ENCODE peak calls at places on chromosomes 12 and 14, in seven cellular contexts. One of them, this sample, is unnamed.

GRCh38 chr14:22536853-22537338 is 52.1 kb downstream of the DAD1 start:
- DNase-seq in right lobe of liver: peak; percentile 27
- DNase-seq in lower lobe of right lung: no peak
- DNase-seq in mesenchymal stem cell: peak; percentile 97
- DNase-seq in CD8-positive, alpha-beta T cell: no peak
- DNase-seq in testis: no peak
- DNase-seq in upper lobe of right lung: no peak
- DNase-seq in this sample: no peak

GRCh38 chr12:67045650-67046049 is 223.5 kb upstream of the CAND1 start:
- DNase-seq in right lobe of liver: no peak
- DNase-seq in lower lobe of right lung: no peak
- DNase-seq in mesenchymal stem cell: no peak
- DNase-seq in CD8-positive, alpha-beta T cell: no peak
- DNase-seq in testis: no peak
- DNase-seq in upper lobe of right lung: no peak
- DNase-seq in this sample: no peak

GRCh38 chr12:40969796-40970195 is 218.3 kb upstream of the PDZRN4 start:
- DNase-seq in right lobe of liver: no peak
- DNase-seq in lower lobe of right lung: no peak
- DNase-seq in mesenchymal stem cell: no peak
- DNase-seq in CD8-positive, alpha-beta T cell: no peak
- DNase-seq in testis: no peak
- DNase-seq in upper lobe of right lung: no peak
- DNase-seq in this sample: no peak

GRCh38 chr12:117498880-117499279 is 137.5 kb upstream of the NOS1 start:
- DNase-seq in right lobe of liver: no peak
- DNase-seq in lower lobe of right lung: no peak
- DNase-seq in mesenchymal stem cell: no peak
- DNase-seq in CD8-positive, alpha-beta T cell: no peak
- DNase-seq in testis: no peak
- DNase-seq in upper lobe of right lung: no peak
- DNase-seq in this sample: no peak

GRCh38 chr12:18165422-18165871 is 75.5 kb upstream of the RERGL start:
- DNase-seq in right lobe of liver: no peak
- DNase-seq in lower lobe of right lung: no peak
- DNase-seq in mesenchymal stem cell: peak; percentile 57
- DNase-seq in CD8-positive, alpha-beta T cell: no peak
- DNase-seq in testis: no peak
- DNase-seq in upper lobe of right lung: no peak
- DNase-seq in this sample: no peak

GRCh38 chr14:37027188-37027824 is 145.1 kb downstream of the SLC25A21 start:
- DNase-seq in right lobe of liver: no peak
- DNase-seq in lower lobe of right lung: no peak
- DNase-seq in mesenchymal stem cell: no peak
- DNase-seq in CD8-positive, alpha-beta T cell: no peak
- DNase-seq in testis: no peak
- DNase-seq in upper lobe of right lung: no peak
- DNase-seq in this sample: no peak

GRCh38 chr14:101325319-101325718 is 236.0 kb upstream of the DIO3 start:
- DNase-seq in right lobe of liver: no peak
- DNase-seq in lower lobe of right lung: no peak
- DNase-seq in mesenchymal stem cell: no peak
- DNase-seq in CD8-positive, alpha-beta T cell: no peak
- DNase-seq in testis: no peak
- DNase-seq in upper lobe of right lung: no peak
- DNase-seq in this sample: no peak

GRCh38 chr12:21771311-21771710 is 3.2 kb downstream of the KCNJ8 start:
- DNase-seq in right lobe of liver: no peak
- DNase-seq in lower lobe of right lung: no peak
- DNase-seq in mesenchymal stem cell: no peak
- DNase-seq in CD8-positive, alpha-beta T cell: no peak
- DNase-seq in testis: no peak
- DNase-seq in upper lobe of right lung: no peak
- DNase-seq in this sample: no peak

GRCh38 chr12:2692156-2692555 is 102.6 kb upstream of the FKBP4 start:
- DNase-seq in right lobe of liver: no peak
- DNase-seq in lower lobe of right lung: no peak
- DNase-seq in mesenchymal stem cell: no peak
- DNase-seq in CD8-positive, alpha-beta T cell: no peak
- DNase-seq in testis: no peak
- DNase-seq in upper lobe of right lung: no peak
- DNase-seq in this sample: no peak

GRCh38 chr12:130559806-130560205 is 156.3 kb downstream of the RIMBP2 start:
- DNase-seq in right lobe of liver: no peak
- DNase-seq in lower lobe of right lung: no peak
- DNase-seq in mesenchymal stem cell: no peak
- DNase-seq in CD8-positive, alpha-beta T cell: no peak
- DNase-seq in testis: no peak
- DNase-seq in upper lobe of right lung: no peak
- DNase-seq in this sample: no peak

GRCh38 chr12:124865728-124866127 is 2.1 kb upstream of the SCARB1 start:
- DNase-seq in right lobe of liver: no peak
- DNase-seq in lower lobe of right lung: no peak
- DNase-seq in mesenchymal stem cell: no peak
- DNase-seq in CD8-positive, alpha-beta T cell: no peak
- DNase-seq in testis: no peak
- DNase-seq in upper lobe of right lung: no peak
- DNase-seq in this sample: no peak

GRCh38 chr12:5248230-5248629 is 183.7 kb upstream of the NTF3 start:
- DNase-seq in right lobe of liver: no peak
- DNase-seq in lower lobe of right lung: no peak
- DNase-seq in mesenchymal stem cell: no peak
- DNase-seq in CD8-positive, alpha-beta T cell: no peak
- DNase-seq in testis: no peak
- DNase-seq in upper lobe of right lung: no peak
- DNase-seq in this sample: no peak

GRCh38 chr12:88153959-88154358 is 11.9 kb downstream of the TMTC3 start:
- DNase-seq in right lobe of liver: no peak
- DNase-seq in lower lobe of right lung: no peak
- DNase-seq in mesenchymal stem cell: peak; percentile 57
- DNase-seq in CD8-positive, alpha-beta T cell: no peak
- DNase-seq in testis: no peak
- DNase-seq in upper lobe of right lung: no peak
- DNase-seq in this sample: no peak

GRCh38 chr14:90060312-90060964 is 1.4 kb upstream of the KCNK13 start:
- DNase-seq in right lobe of liver: peak; percentile 64
- DNase-seq in lower lobe of right lung: peak; percentile 47
- DNase-seq in mesenchymal stem cell: peak; percentile 43
- DNase-seq in CD8-positive, alpha-beta T cell: no peak
- DNase-seq in testis: peak; percentile 90
- DNase-seq in upper lobe of right lung: peak; percentile 70
- DNase-seq in this sample: peak; percentile 93

GRCh38 chr12:62629971-62630739 is 163.5 kb downstream of the MON2 start:
- DNase-seq in right lobe of liver: no peak
- DNase-seq in lower lobe of right lung: no peak
- DNase-seq in mesenchymal stem cell: no peak
- DNase-seq in CD8-positive, alpha-beta T cell: no peak
- DNase-seq in testis: no peak
- DNase-seq in upper lobe of right lung: no peak
- DNase-seq in this sample: no peak

GRCh38 chr12:79884401-79885006 is 50.4 kb downstream of the PPP1R12A start:
- DNase-seq in right lobe of liver: no peak
- DNase-seq in lower lobe of right lung: no peak
- DNase-seq in mesenchymal stem cell: no peak
- DNase-seq in CD8-positive, alpha-beta T cell: no peak
- DNase-seq in testis: no peak
- DNase-seq in upper lobe of right lung: no peak
- DNase-seq in this sample: no peak

GRCh38 chr14:105388110-105388951 is 10.0 kb upstream of the TEX22 start:
- DNase-seq in right lobe of liver: peak; percentile 30
- DNase-seq in lower lobe of right lung: no peak
- DNase-seq in mesenchymal stem cell: no peak
- DNase-seq in CD8-positive, alpha-beta T cell: no peak
- DNase-seq in testis: no peak
- DNase-seq in upper lobe of right lung: no peak
- DNase-seq in this sample: no peak

GRCh38 chr12:52427083-52427482 is 7.1 kb downstream of the KRT75 start:
- DNase-seq in right lobe of liver: no peak
- DNase-seq in lower lobe of right lung: no peak
- DNase-seq in mesenchymal stem cell: no peak
- DNase-seq in CD8-positive, alpha-beta T cell: no peak
- DNase-seq in testis: no peak
- DNase-seq in upper lobe of right lung: no peak
- DNase-seq in this sample: no peak

GRCh38 chr12:105292705-105293104 is 37.8 kb upstream of the C12orf75 start:
- DNase-seq in right lobe of liver: no peak
- DNase-seq in lower lobe of right lung: no peak
- DNase-seq in mesenchymal stem cell: no peak
- DNase-seq in CD8-positive, alpha-beta T cell: no peak
- DNase-seq in testis: no peak
- DNase-seq in upper lobe of right lung: no peak
- DNase-seq in this sample: no peak

GRCh38 chr12:59404109-59404650 is 191.6 kb upstream of the SLC16A7 start:
- DNase-seq in right lobe of liver: no peak
- DNase-seq in lower lobe of right lung: no peak
- DNase-seq in mesenchymal stem cell: no peak
- DNase-seq in CD8-positive, alpha-beta T cell: no peak
- DNase-seq in testis: no peak
- DNase-seq in upper lobe of right lung: no peak
- DNase-seq in this sample: no peak

GRCh38 chr14:36522347-36522971 is 2.4 kb upstream of the NKX2-1 start:
- DNase-seq in right lobe of liver: no peak
- DNase-seq in lower lobe of right lung: no peak
- DNase-seq in mesenchymal stem cell: no peak
- DNase-seq in CD8-positive, alpha-beta T cell: no peak
- DNase-seq in testis: no peak
- DNase-seq in upper lobe of right lung: peak; percentile 69
- DNase-seq in this sample: peak; percentile 75

GRCh38 chr14:96235426-96235825 is 20.6 kb upstream of the BDKRB1 start:
- DNase-seq in right lobe of liver: no peak
- DNase-seq in lower lobe of right lung: no peak
- DNase-seq in mesenchymal stem cell: no peak
- DNase-seq in CD8-positive, alpha-beta T cell: no peak
- DNase-seq in testis: no peak
- DNase-seq in upper lobe of right lung: no peak
- DNase-seq in this sample: peak; percentile 38

GRCh38 chr14:93765032-93765626 is 23.2 kb downstream of the PRIMA1 start:
- DNase-seq in right lobe of liver: no peak
- DNase-seq in lower lobe of right lung: no peak
- DNase-seq in mesenchymal stem cell: no peak
- DNase-seq in CD8-positive, alpha-beta T cell: no peak
- DNase-seq in testis: no peak
- DNase-seq in upper lobe of right lung: no peak
- DNase-seq in this sample: no peak

GRCh38 chr14:93764211-93764659 is 24.1 kb downstream of the PRIMA1 start:
- DNase-seq in right lobe of liver: no peak
- DNase-seq in lower lobe of right lung: no peak
- DNase-seq in mesenchymal stem cell: no peak
- DNase-seq in CD8-positive, alpha-beta T cell: no peak
- DNase-seq in testis: no peak
- DNase-seq in upper lobe of right lung: no peak
- DNase-seq in this sample: peak; percentile 68

GRCh38 chr14:93765970-93766369 is 22.3 kb downstream of the PRIMA1 start:
- DNase-seq in right lobe of liver: no peak
- DNase-seq in lower lobe of right lung: no peak
- DNase-seq in mesenchymal stem cell: no peak
- DNase-seq in CD8-positive, alpha-beta T cell: no peak
- DNase-seq in testis: no peak
- DNase-seq in upper lobe of right lung: no peak
- DNase-seq in this sample: no peak
- H3K4me3 ChIP-seq in right lobe of liver: no peak overlapping the region
- H3K4me3 ChIP-seq in lower lobe of right lung: no peak overlapping the region
- H3K4me3 ChIP-seq in mesenchymal stem cell: no peak overlapping the region
- H3K4me3 ChIP-seq in CD8-positive, alpha-beta T cell: no peak overlapping the region
- H3K4me3 ChIP-seq in testis: no peak overlapping the region
- H3K4me3 ChIP-seq in upper lobe of right lung: no peak overlapping the region
- H3K4me3 ChIP-seq in this sample: no peak overlapping the region

DNA sequence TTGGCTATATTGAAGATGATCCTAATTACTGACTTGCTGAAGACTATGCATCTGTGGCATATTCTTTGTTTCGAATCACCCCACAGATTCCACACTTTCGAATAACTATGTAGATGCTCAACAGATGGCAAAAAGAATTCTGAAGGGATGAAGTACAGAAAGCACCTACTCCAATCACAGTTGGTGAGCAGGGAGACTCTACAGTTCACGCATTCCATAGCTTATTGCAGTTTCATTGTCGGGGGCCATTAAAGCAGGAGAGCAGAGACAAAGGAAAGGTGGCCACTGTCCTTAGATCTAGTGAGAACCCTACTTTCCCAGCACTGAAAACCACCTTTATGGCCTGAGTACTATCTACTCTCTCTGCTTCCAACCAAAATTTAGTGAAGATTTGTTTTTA is 191.9 kb downstream of the STXBP6 start:
- DNase-seq in right lobe of liver: no peak
- DNase-seq in lower lobe of right lung: no peak
- DNase-seq in mesenchymal stem cell: no peak
- DNase-seq in CD8-positive, alpha-beta T cell: no peak
- DNase-seq in testis: no peak
- DNase-seq in upper lobe of right lung: no peak
- DNase-seq in this sample: no peak
- H3K27me3 ChIP-seq in right lobe of liver: no peaks in the 10 kb centered on the region
- H3K27me3 ChIP-seq in lower lobe of right lung: no peaks in the 10 kb centered on the region
- H3K27me3 ChIP-seq in mesenchymal stem cell: no peaks in the 10 kb centered on the region
- H3K27me3 ChIP-seq in CD8-positive, alpha-beta T cell: no peaks in the 10 kb centered on the region
- H3K27me3 ChIP-seq in testis: no peaks in the 10 kb centered on the region
- H3K27me3 ChIP-seq in upper lobe of right lung: no peaks in the 10 kb centered on the region
- H3K27me3 ChIP-seq in this sample: no peaks in the 10 kb centered on the region

GRCh38 chr12:45049912-45050318 is 984 bp downstream of the DBX2 start:
- DNase-seq in right lobe of liver: no peak
- DNase-seq in lower lobe of right lung: no peak
- DNase-seq in mesenchymal stem cell: no peak
- DNase-seq in CD8-positive, alpha-beta T cell: no peak
- DNase-seq in testis: peak; percentile 40
- DNase-seq in upper lobe of right lung: no peak
- DNase-seq in this sample: no peak

GRCh38 chr12:45050751-45051489 is at the start of gene DBX2:
- DNase-seq in right lobe of liver: no peak
- DNase-seq in lower lobe of right lung: peak; percentile 29
- DNase-seq in mesenchymal stem cell: no peak
- DNase-seq in CD8-positive, alpha-beta T cell: no peak
- DNase-seq in testis: peak; percentile 40
- DNase-seq in upper lobe of right lung: no peak
- DNase-seq in this sample: peak; percentile 71

GRCh38 chr12:45051490-45052105 is 699 bp upstream of the DBX2 start:
- DNase-seq in right lobe of liver: no peak
- DNase-seq in lower lobe of right lung: peak; percentile 25
- DNase-seq in mesenchymal stem cell: no peak
- DNase-seq in CD8-positive, alpha-beta T cell: no peak
- DNase-seq in testis: no peak
- DNase-seq in upper lobe of right lung: no peak
- DNase-seq in this sample: peak; percentile 5

GRCh38 chr12:45050331-45050750 is 558 bp downstream of the DBX2 start:
- DNase-seq in right lobe of liver: no peak
- DNase-seq in lower lobe of right lung: peak; percentile 40
- DNase-seq in mesenchymal stem cell: no peak
- DNase-seq in CD8-positive, alpha-beta T cell: no peak
- DNase-seq in testis: peak; percentile 28
- DNase-seq in upper lobe of right lung: no peak
- DNase-seq in this sample: peak; percentile 75
- H3K4me3 ChIP-seq in right lobe of liver: no peak overlapping the region
- H3K4me3 ChIP-seq in lower lobe of right lung: peak overlapping the region; percentile 15
- H3K4me3 ChIP-seq in mesenchymal stem cell: peak overlapping the region; percentile 80
- H3K4me3 ChIP-seq in CD8-positive, alpha-beta T cell: no peak overlapping the region
- H3K4me3 ChIP-seq in testis: peak overlapping the region; percentile 48
- H3K4me3 ChIP-seq in upper lobe of right lung: no peak overlapping the region
- H3K4me3 ChIP-seq in this sample: peak overlapping the region; percentile 53

DNA sequence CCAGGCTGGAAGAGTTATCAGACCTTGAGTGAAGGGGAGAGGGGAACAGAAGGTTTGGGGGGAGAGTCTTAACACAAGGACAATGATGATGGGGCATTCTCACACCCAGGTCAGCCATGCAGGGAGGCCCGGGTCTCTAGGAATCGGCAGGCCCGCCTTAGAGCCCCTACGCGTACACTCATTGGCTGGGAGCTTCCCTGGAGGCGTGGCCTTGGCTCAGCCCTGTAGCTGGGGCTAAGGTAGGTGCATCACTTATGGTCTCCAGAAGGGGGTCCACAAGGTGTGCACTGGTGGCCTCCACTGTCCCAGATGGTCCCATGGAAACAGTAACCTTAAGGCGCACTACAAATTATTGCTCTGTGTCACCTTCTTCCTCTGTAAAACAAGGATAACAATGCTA is 660.1 kb downstream of the MED13L start:
- DNase-seq in right lobe of liver: no peak
- DNase-seq in lower lobe of right lung: no peak
- DNase-seq in mesenchymal stem cell: no peak
- DNase-seq in CD8-positive, alpha-beta T cell: no peak
- DNase-seq in testis: peak; percentile 44
- DNase-seq in upper lobe of right lung: no peak
- DNase-seq in this sample: peak; percentile 77
- H3K27me3 ChIP-seq in right lobe of liver: no peaks in the 10 kb centered on the region
- H3K27me3 ChIP-seq in lower lobe of right lung: peaks cover 4% of the 10 kb centered on the region
- H3K27me3 ChIP-seq in mesenchymal stem cell: no peaks in the 10 kb centered on the region
- H3K27me3 ChIP-seq in CD8-positive, alpha-beta T cell: no peaks in the 10 kb centered on the region
- H3K27me3 ChIP-seq in testis: no peaks in the 10 kb centered on the region
- H3K27me3 ChIP-seq in upper lobe of right lung: no peaks in the 10 kb centered on the region
- H3K27me3 ChIP-seq in this sample: no peaks in the 10 kb centered on the region

This sample was measured in H7.